ENCODE peak calls at places on chromosomes 11 and 22, in five cellular contexts. E, U, F, Z and Y are unnamed samples.

GRCh38 chr11:26950260-26950719 is 43.6 kb upstream of the FIBIN start:
- DNase-seq in E (no peak), U (peak), F (no peak), Z (no peak), Y (no peak)

GRCh38 chr11:95790933-95791247 is 592 bp downstream of the CEP57 start:
- DNase-seq in E (no peak), U (peak), F (peak), Z (peak), Y (peak)

GRCh38 chr22:43203471-43203981 is 16.6 kb upstream of the TTLL12 start:
- DNase-seq in E (peak), U (no peak), F (no peak), Z (no peak), Y (peak)

GRCh38 chr11:1336836-1337646 is 27.6 kb upstream of the TOLLIP start:
- DNase-seq in E (peak), U (no peak), F (peak), Z (no peak), Y (no peak)

GRCh38 chr11:8225589-8226036 is 38.1 kb downstream of the LMO1 start:
- DNase-seq in E (peak), U (peak), F (peak), Z (peak), Y (peak)

GRCh38 chr11:14041040-14041439 is 78.5 kb downstream of the SPON1 start:
- DNase-seq in E (no peak), U (peak), F (no peak), Z (no peak), Y (no peak)

GRCh38 chr11:102929966-102930365 is 25.6 kb downstream of the MMP13 start:
- DNase-seq in E (no peak), U (no peak), F (no peak), Z (no peak), Y (no peak)

GRCh38 chr11:106468091-106468490 is 390.6 kb downstream of the AASDHPPT start:
- DNase-seq in E (no peak), U (peak), F (no peak), Z (no peak), Y (no peak)

GRCh38 chr22:36160499-36160942 is at the start of gene APOL3:
- DNase-seq in E (no peak), U (peak), F (peak), Z (no peak), Y (no peak)

GRCh38 chr11:26247340-26247739 is 84.6 kb upstream of the ANO3 start:
- DNase-seq in E (no peak), U (no peak), F (no peak), Z (no peak), Y (no peak)

GRCh38 chr11:132886335-132886734 is 646.0 kb downstream of the OPCML start:
- DNase-seq in E (no peak), U (peak), F (no peak), Z (no peak), Y (no peak)

GRCh38 chr11:20894296-20894695 is 224.9 kb downstream of the NELL1 start:
- DNase-seq in E (no peak), U (no peak), F (no peak), Z (no peak), Y (no peak)

GRCh38 chr11:125846188-125846587 is 13.1 kb downstream of the PATE4 start:
- DNase-seq in E (no peak), U (no peak), F (no peak), Z (no peak), Y (no peak)

GRCh38 chr11:118067006-118067405 is 9.9 kb upstream of the TMPRSS4 start:
- DNase-seq in E (no peak), U (no peak), F (no peak), Z (no peak), Y (no peak)

GRCh38 chr22:20424937-20425587 is 12.6 kb downstream of the SCARF2 start:
- DNase-seq in E (no peak), U (no peak), F (peak), Z (no peak), Y (peak)

GRCh38 chr22:23129149-23129548 is 12.6 kb downstream of the RSPH14 start:
- DNase-seq in E (no peak), U (no peak), F (no peak), Z (no peak), Y (no peak)

GRCh38 chr11:69121021-69121420 is 34.7 kb upstream of the SMIM38 start:
- DNase-seq in E (no peak), U (no peak), F (no peak), Z (no peak), Y (no peak)
- H2BK12ac ChIP-seq in E (peak), U (no peak), F (no peak), Z (no peak), Y (no peak)

GRCh38 chr22:31768422-31769059 is 14.7 kb downstream of the DEPDC5 start:
- DNase-seq in E (no peak), U (no peak), F (no peak), Z (no peak), Y (no peak)
- H2BK12ac ChIP-seq in E (no peak), U (no peak), F (no peak), Z (no peak), Y (no peak)

GRCh38 chr11:93464938-93465337 is 78.3 kb downstream of the SMCO4 start:
- DNase-seq in E (no peak), U (no peak), F (no peak), Z (no peak), Y (no peak)
- H2BK12ac ChIP-seq in E (no peak), U (no peak), F (no peak), Z (no peak), Y (no peak)

DNA sequence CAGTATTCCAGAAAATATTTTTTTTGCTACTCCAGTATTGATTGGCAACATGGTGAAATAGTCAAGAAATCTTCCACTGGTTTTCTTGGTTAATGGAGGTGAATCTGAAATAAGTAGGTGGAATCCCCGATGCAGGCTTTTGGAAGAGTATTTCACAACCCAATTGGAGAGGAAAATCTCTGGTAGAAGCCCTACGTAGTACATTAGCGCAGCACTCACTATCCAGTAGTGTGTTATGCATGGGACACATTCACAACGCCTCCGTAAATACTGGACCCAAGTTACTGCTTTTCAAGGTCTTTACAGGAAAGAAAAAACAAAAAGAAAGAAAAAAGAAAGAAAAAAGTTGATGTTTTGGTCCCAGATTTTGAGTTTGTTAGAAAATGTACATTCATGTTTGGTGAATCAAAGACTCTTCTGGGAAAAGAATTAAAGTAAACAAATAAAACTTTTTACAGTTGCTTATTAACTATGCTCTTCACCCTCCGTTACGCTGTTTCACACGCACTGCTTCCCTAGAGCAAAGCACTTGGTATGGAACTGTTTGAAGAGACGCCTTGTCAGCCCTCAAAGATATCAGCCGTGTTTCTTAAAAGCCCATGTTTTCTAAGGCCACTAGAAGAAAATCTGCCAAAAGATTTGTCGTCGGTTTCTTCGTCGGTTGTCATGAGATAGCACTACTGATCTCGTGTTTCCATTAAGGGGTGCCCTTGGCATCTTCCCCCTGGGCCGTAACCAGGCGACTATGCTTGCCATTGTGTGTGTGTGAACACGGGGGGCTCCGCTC is 170.4 kb upstream of the CTSC start:
- DNase-seq in E (no peak), U (peak), F (no peak), Z (no peak), Y (peak)
- H2BK12ac ChIP-seq in E (peak), U (no peak), F (no peak), Z (no peak), Y (no peak)

DNA sequence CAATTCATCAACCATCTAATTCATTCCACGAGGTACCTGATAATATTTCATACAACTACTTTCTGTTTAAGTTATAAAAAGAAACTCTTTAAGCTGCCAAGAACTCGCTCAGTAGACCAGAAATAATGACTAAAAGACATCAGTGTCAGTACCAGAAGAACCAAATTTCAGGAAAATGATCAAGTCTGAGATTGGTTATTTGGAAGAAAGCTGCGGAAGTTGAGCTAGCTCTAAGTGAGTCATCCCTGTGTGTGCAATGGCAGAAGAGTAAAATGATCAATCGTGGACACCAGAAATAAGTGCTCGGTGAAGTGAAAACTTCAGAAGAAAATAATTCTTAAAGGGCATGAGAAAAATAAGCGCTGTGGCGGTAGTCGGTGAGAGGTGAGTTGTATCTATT is 933.2 kb upstream of the CHORDC1 start:
- DNase-seq in E (no peak), U (no peak), F (no peak), Z (no peak), Y (no peak)
- H2BK12ac ChIP-seq in E (no peak), U (no peak), F (no peak), Z (no peak), Y (no peak)

GRCh38 chr11:76266269-76266668 is 60.0 kb upstream of the WNT11 start:
- DNase-seq in E (no peak), U (peak), F (peak), Z (no peak), Y (no peak)
- H2BK12ac ChIP-seq in E (no peak), U (no peak), F (no peak), Z (no peak), Y (no peak)

GRCh38 chr22:31212783-31213626 is 907 bp downstream of the LIMK2 start:
- DNase-seq in E (peak), U (no peak), F (no peak), Z (no peak), Y (no peak)
- H2BK12ac ChIP-seq in E (no peak), U (no peak), F (no peak), Z (no peak), Y (no peak)

GRCh38 chr11:28417601-28418323 is 309.6 kb downstream of the METTL15 start:
- DNase-seq in E (no peak), U (no peak), F (no peak), Z (no peak), Y (no peak)
- H2BK12ac ChIP-seq in E (no peak), U (no peak), F (no peak), Z (no peak), Y (no peak)

GRCh38 chr22:32202161-32202538 is 2.7 kb downstream of the RFPL2 start:
- DNase-seq in E (peak), U (no peak), F (no peak), Z (no peak), Y (no peak)

GRCh38 chr22:32202539-32203180 is 2.2 kb downstream of the RFPL2 start:
- DNase-seq in E (peak), U (peak), F (peak), Z (peak), Y (peak)

GRCh38 chr22:32204856-32205722 is at the start of gene RFPL2:
- DNase-seq in E (peak), U (peak), F (peak), Z (peak), Y (peak)

GRCh38 chr22:32204211-32204855 is 540 bp downstream of the RFPL2 start:
- DNase-seq in E (peak), U (no peak), F (peak), Z (no peak), Y (peak)

GRCh38 chr22:32203181-32204105 is 1.4 kb downstream of the RFPL2 start:
- DNase-seq in E (peak), U (no peak), F (no peak), Z (no peak), Y (no peak)
- H2BK12ac ChIP-seq in E (peak), U (no peak), F (no peak), Z (peak), Y (no peak)

GRCh38 chr11:68365943-68366435 is 53.6 kb downstream of the LRP5 start:
- DNase-seq in E (no peak), U (no peak), F (no peak), Z (no peak), Y (no peak)

GRCh38 chr11:68363771-68364170 is 51.4 kb downstream of the LRP5 start:
- DNase-seq in E (no peak), U (no peak), F (no peak), Z (no peak), Y (no peak)

GRCh38 chr11:68364581-68364980 is 52.2 kb downstream of the LRP5 start:
- DNase-seq in E (no peak), U (no peak), F (no peak), Z (no peak), Y (no peak)

GRCh38 chr11:68361702-68362101 is 49.3 kb downstream of the LRP5 start:
- DNase-seq in E (no peak), U (no peak), F (no peak), Z (no peak), Y (no peak)

GRCh38 chr11:68362801-68363379 is 50.5 kb downstream of the LRP5 start:
- DNase-seq in E (no peak), U (no peak), F (no peak), Z (no peak), Y (no peak)
- H2BK12ac ChIP-seq in E (no peak), U (no peak), F (no peak), Z (no peak), Y (no peak)